ENCODE peak calls at places on chromosome 3, in seven cellular contexts. F is psoas muscle; T is A549; S is endodermal cell; O is SJSA1; H is coronary artery; V is CD8-positive, alpha-beta memory T cell. M is an unnamed sample.

GRCh38 chr3:189457201-189457607 is 174.0 kb upstream of the TP63 start:
- DNase-seq in F (no peak), T (no peak), S (no peak), O (no peak), H (no peak), V (no peak), M (no peak)

GRCh38 chr3:181711325-181712135 is at the start of gene SOX2:
- DNase-seq in F (no peak), T (peak), S (peak), O (peak), H (no peak), V (no peak), M (peak)

GRCh38 chr3:139846729-139847128 is 88.3 kb upstream of the CLSTN2 start:
- DNase-seq in F (no peak), T (no peak), S (no peak), O (no peak), H (no peak), V (no peak), M (no peak)

GRCh38 chr3:49717539-49718418 is 1.7 kb downstream of the AMIGO3 start:
- DNase-seq in F (no peak), T (no peak), S (peak), O (no peak), H (peak), V (no peak), M (no peak)

GRCh38 chr3:28286595-28286994 is 45.2 kb downstream of the CMC1 start:
- DNase-seq in F (no peak), T (peak), S (no peak), O (no peak), H (no peak), V (no peak), M (peak)

GRCh38 chr3:133487920-133488540 is 85.5 kb upstream of the CDV3 start:
- DNase-seq in F (no peak), T (peak), S (peak), O (no peak), H (no peak), V (peak), M (peak)

GRCh38 chr3:125351152-125351551 is 24.0 kb downstream of the ZNF148 start:
- DNase-seq in F (no peak), T (no peak), S (no peak), O (no peak), H (no peak), V (no peak), M (no peak)

GRCh38 chr3:147298511-147298982 is 107.8 kb downstream of the ZIC4 start:
- DNase-seq in F (no peak), T (peak), S (no peak), O (peak), H (no peak), V (no peak), M (no peak)

GRCh38 chr3:196399485-196399945 is 32.7 kb downstream of the UBXN7 start:
- DNase-seq in F (no peak), T (peak), S (no peak), O (peak), H (no peak), V (no peak), M (no peak)

GRCh38 chr3:42714151-42714852 is 11.7 kb upstream of the HHATL start:
- DNase-seq in F (no peak), T (no peak), S (no peak), O (no peak), H (no peak), V (no peak), M (no peak)

GRCh38 chr3:45659661-45660566 is 29.3 kb upstream of the SACM1L start:
- DNase-seq in F (peak), T (peak), S (peak), O (peak), H (peak), V (peak), M (peak)

GRCh38 chr3:2511356-2511755 is 412.7 kb downstream of the CNTN4 start:
- DNase-seq in F (peak), T (no peak), S (peak), O (no peak), H (no peak), V (no peak), M (no peak)

DNA sequence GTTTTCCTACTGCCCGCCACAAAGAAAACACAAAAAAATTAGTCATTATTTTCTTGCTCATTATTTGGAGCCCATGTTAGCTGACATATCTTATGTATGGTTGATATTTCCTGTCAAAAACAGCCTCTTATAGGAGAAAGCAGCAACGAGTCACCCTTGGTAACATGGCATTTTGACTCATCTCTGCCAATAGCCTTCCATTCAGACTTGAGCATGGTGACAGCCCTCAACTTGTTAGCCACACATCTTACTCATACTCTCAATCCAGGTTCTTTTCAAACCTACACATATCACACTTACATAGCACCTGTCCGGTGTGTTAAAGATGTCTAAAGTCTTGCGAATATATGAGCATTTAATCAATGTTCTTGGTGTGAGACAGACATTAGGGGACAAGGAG is 109.4 kb upstream of the SAMMSON start:
- DNase-seq in F (no peak), T (no peak), S (no peak), O (no peak), H (no peak), V (no peak), M (no peak)
- H3K27ac ChIP-seq in F (no peak), T (no peak), S (no peak), O (no peak), H (no peak), V (no peak), M (no peak)

GRCh38 chr3:81760924-81761903 is at the start of gene GBE1:
- DNase-seq in F (peak), T (peak), S (peak), O (peak), H (peak), V (peak), M (peak)

GRCh38 chr3:81760215-81760614 is 1.2 kb downstream of the GBE1 start:
- DNase-seq in F (no peak), T (no peak), S (no peak), O (no peak), H (no peak), V (no peak), M (no peak)

GRCh38 chr3:81765425-81765824 is 4.0 kb upstream of the GBE1 start:
- DNase-seq in F (no peak), T (no peak), S (no peak), O (no peak), H (no peak), V (no peak), M (no peak)

GRCh38 chr3:81764665-81765064 is 3.2 kb upstream of the GBE1 start:
- DNase-seq in F (no peak), T (no peak), S (no peak), O (no peak), H (no peak), V (no peak), M (no peak)

DNA sequence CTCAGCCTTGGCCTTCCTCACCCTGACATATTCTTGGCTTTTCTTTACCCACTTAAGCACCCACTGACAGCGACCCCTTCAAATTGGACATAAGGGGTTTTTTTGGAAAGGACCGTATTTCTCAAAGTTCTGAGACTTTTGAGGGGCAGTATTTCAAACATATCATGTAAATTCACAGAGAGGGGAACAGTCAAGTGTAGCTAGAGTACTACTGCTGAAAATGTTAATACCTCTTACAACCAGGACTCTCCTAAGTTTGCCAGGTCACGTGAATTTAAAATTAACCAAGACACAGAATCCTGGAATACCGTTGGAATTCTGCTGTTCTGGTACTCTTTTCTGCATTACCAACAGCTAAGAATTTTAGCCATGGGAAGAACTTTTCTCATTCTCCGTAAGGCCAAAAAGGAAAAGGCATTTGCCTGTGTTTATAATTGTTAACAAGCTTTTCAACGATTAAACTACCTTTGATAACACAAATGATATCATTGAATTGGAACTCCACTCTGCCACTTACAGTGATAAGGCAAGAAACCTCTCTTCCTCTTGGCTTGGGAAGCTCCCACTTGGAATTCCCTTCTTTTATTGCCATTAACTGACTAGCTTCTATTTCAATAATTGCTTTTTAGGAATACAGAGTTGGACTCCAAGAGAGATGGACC is 590 bp upstream of the GBE1 start:
- DNase-seq in F (no peak), T (no peak), S (no peak), O (no peak), H (no peak), V (no peak), M (no peak)
- H3K4me3 ChIP-seq in F (peak), T (peak), S (peak), O (peak), H (peak), V (peak), M (peak)

GRCh38 chr3:52057806-52058099 is 1.4 kb upstream of the DUSP7 start:
- DNase-seq in F (no peak), T (no peak), S (no peak), O (no peak), H (no peak), V (no peak), M (no peak)
- H3K27ac ChIP-seq in F (peak), T (peak), S (no peak), O (no peak), H (peak), V (no peak), M (no peak)

GRCh38 chr3:150140614-150141321 is 170.1 kb upstream of the PFN2 start:
- DNase-seq in F (no peak), T (no peak), S (no peak), O (no peak), H (no peak), V (no peak), M (no peak)
- H3K4me3 ChIP-seq in F (no peak), T (no peak), S (no peak), O (no peak), H (no peak), V (no peak), M (no peak)

GRCh38 chr3:178772746-178773145 is 236.5 kb downstream of the KCNMB2 start:
- DNase-seq in F (no peak), T (no peak), S (no peak), O (no peak), H (no peak), V (no peak), M (no peak)

GRCh38 chr3:178778579-178778978 is 242.3 kb downstream of the KCNMB2 start:
- DNase-seq in F (no peak), T (no peak), S (no peak), O (no peak), H (no peak), V (no peak), M (no peak)

DNA sequence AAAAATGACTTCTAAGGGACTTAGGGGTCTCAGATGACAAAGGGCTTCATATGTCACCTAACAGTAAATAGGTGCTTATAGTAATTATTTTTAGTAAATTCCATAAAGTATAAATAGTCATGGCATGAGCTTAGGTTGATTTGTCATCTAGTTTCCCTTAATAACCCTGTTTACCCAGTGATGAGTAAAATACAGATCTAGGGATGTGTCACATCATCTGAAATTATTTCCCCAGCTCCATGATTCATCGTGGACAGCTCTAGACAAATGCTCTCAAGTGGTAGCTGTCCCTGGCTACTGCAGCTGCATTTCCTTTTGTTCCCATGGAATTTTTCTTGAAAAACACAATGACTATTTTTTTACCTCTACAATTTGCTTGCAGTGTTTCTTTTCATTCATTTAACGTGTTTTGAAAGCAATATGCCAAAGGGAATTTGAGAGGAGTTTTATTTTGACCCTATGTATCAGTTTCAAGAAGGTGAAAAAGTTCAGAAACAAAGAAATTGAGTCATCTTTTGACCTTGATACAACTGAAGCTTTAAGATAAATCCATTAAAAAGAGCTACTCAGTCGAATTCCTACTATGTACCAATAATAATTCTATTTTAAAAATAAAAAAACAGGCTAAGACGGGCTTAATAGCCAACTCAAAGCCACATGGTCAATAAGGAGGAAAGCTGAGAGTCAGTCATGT is 241.6 kb downstream of the KCNMB2 start:
- DNase-seq in F (no peak), T (peak), S (no peak), O (no peak), H (no peak), V (no peak), M (no peak)
- H3K27ac ChIP-seq in F (no peak), T (no peak), S (no peak), O (no peak), H (no peak), V (no peak), M (no peak)

GRCh38 chr3:112131111-112131510 is 1.9 kb downstream of the GCSAM start:
- DNase-seq in F (no peak), T (no peak), S (no peak), O (no peak), H (no peak), V (no peak), M (peak)

GRCh38 chr3:112133606-112134334 is 722 bp upstream of the GCSAM start:
- DNase-seq in F (no peak), T (no peak), S (no peak), O (no peak), H (no peak), V (no peak), M (peak)

GRCh38 chr3:112132975-112133448 is at the start of gene GCSAM:
- DNase-seq in F (peak), T (no peak), S (no peak), O (no peak), H (no peak), V (peak), M (peak)

GRCh38 chr3:112132088-112132487 is 960 bp downstream of the GCSAM start:
- DNase-seq in F (no peak), T (no peak), S (no peak), O (no peak), H (no peak), V (no peak), M (peak)

DNA sequence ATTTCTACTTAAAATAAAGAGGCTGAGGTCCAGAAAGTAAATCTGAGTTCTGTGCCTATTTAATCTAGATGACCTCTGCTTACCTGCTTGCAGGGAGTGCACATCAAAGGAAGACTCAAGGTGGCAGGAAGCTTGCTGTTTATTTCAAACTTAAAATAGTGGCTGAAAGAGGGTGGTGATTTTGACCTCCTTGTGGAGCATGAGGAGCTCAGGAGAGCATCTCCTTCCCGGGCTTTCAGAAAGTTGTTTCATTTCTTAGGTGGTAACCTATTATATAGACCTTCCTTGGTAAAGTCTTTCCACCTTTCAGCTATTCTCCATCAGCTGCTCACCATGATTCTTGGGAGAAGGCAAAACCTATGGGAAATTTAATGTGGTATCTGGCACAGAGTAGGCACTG is 494 bp downstream of the GCSAM start:
- DNase-seq in F (no peak), T (no peak), S (no peak), O (no peak), H (no peak), V (no peak), M (peak)
- H3K4me3 ChIP-seq in F (no peak), T (no peak), S (no peak), O (no peak), H (no peak), V (peak), M (peak)

DNA sequence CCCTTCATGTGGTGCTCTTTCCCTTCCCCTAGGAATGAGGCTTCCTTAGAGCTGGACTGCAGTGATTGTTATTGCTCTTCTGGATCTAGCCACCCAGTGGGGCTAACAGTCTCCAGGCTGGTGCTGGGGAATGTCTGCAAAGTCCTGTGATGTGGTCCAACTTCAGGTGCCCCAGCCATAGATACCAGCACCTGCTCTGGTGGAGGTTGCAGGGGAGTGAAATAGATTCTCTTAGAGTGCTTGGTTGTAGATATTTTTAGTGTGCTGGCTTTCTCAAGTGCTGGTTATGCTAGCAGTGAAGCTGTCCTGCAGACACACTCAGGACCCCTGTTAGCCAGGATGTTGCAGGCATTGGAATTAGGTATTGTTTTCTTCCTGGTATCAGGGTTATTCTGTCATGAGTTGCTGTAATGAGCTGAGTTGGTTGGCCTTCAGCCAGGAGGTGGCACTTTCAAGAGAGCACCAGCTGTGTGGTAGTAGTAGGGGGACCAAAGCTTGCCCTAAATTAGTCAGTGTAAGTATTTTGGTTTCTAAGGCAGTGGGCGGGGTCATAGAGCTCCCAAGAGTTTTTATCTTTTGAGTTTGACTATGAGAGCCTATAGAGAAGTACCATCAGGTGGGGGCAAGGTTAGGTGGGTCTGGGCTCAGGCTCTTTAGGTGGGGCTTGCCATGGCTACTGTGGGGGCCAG is 317.5 kb upstream of the SGO1 start:
- DNase-seq in F (no peak), T (no peak), S (no peak), O (no peak), H (no peak), V (no peak), M (no peak)
- H3K27ac ChIP-seq in F (no peak), T (no peak), S (no peak), O (no peak), H (no peak), V (no peak), M (no peak)

GRCh38 chr3:84960994-84961393 is 2.2 kb downstream of the CADM2 start:
- DNase-seq in F (no peak), T (no peak), S (no peak), O (no peak), H (no peak), V (no peak), M (no peak)

GRCh38 chr3:84960581-84960980 is 1.8 kb downstream of the CADM2 start:
- DNase-seq in F (no peak), T (no peak), S (peak), O (no peak), H (no peak), V (no peak), M (no peak)

GRCh38 chr3:84959470-84960380 is 936 bp downstream of the CADM2 start:
- DNase-seq in F (peak), T (no peak), S (peak), O (no peak), H (no peak), V (no peak), M (no peak)

GRCh38 chr3:84961492-84962255 is 2.9 kb downstream of the CADM2 start:
- DNase-seq in F (no peak), T (no peak), S (peak), O (no peak), H (no peak), V (no peak), M (no peak)

DNA sequence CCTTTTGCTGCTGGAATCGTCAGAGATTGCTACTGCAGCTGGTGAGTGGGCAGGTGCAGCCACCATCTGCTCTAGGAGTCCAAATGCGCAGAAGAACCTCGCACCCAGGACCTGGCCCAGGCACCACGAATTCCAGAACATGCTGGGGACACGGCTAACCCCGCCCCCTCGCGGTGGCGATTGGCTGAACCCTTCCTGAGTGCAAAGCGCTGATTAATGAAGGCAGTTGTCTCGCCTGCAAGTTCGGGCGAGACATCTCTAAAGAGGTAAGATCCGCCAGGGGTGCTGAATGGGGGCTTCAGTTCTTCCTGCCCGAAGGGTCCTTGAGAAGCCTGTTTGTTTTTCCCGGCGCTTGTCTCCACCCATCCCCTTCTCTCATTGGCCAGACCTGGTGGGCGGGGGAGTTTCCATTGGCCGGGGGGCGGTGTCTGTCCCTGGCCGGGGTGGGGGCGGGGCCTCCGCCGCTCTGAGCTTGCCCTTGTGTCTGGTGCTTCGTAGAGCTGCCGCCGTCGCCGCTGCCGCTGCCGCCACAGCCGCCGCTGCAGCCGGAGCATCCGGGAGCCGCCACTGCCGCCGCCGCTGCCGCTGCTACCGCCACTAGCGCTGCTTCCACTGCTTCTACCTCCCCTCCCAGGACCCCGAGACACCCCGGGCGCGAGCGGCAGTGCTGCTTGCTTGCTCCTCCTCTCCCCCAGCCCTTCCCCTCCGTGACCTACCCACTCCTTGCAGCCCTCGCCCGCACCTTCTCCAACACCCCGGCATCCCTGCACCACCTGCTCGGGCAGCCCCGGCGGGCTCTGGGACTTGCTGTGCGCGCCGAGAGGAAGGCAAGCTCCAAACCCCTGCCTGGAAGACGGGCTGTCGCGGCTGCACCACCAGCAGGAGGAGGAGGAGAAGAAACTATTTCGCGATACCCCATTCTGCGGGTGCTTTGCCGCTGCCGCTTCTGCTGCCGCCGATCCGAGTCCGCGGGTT is at the start of gene CADM2:
- DNase-seq in F (peak), T (peak), S (peak), O (peak), H (peak), V (peak), M (no peak)
- H3K4me3 ChIP-seq in F (peak), T (peak), S (peak), O (peak), H (peak), V (peak), M (no peak)

GRCh38 chr3:47288966-47289910 is 6.5 kb downstream of the KLHL18 start:
- DNase-seq in F (no peak), T (no peak), S (no peak), O (no peak), H (no peak), V (no peak), M (no peak)
- H3K27ac ChIP-seq in F (no peak), T (no peak), S (no peak), O (no peak), H (no peak), V (no peak), M (peak)